ENCODE peak calls at places on chromosomes 3 and 15, in nine cellular contexts. B is left lung, U is endothelial cell of umbilical vein, G is left ventricle myocardium inferior, C is cardiac muscle cell, V is adrenal gland, W is pancreas, R is A673, T is IMR-90. J is an unnamed sample.
A peak's percentile ranks its signal among the peaks of the same experiment; 100 is the strongest.

GRCh38 chr3:138234401-138235179 is 47.5 kb downstream of the ARMC8 start:
- DNase-seq in T (peak; percentile 76), C (no peak), B (no peak), R (no peak), U (no peak), W (no peak), G (no peak), V (no peak), J (no peak)

GRCh38 chr3:117600112-117600511 is 890.5 kb downstream of the TUSC7 start:
- DNase-seq in T (no peak), G (no peak), R (no peak), U (no peak), W (peak; percentile 36), V (no peak), B (peak; percentile 32), C (no peak), J (peak; percentile 63)

GRCh38 chr3:141150431-141150830 is 81.2 kb upstream of the PXYLP1 start:
- DNase-seq in W (no peak), C (no peak), B (no peak), V (no peak), U (no peak), G (no peak), R (no peak), T (no peak), J (peak; percentile 68)

GRCh38 chr15:58441376-58442070 is 9.7 kb downstream of the LIPC start:
- DNase-seq in C (no peak), W (no peak), V (peak; percentile 27), G (no peak), B (no peak), T (peak; percentile 87), U (peak; percentile 50), R (no peak), J (no peak)

GRCh38 chr3:196792771-196793170 is 53.1 kb downstream of the PAK2 start:
- DNase-seq in V (peak; percentile 33), G (no peak), R (no peak), U (peak; percentile 58), T (peak; percentile 30), W (no peak), B (no peak), C (no peak), J (peak; percentile 51)

GRCh38 chr15:84750583-84751092 is 2.2 kb downstream of the ZNF592 start:
- DNase-seq in C (no peak), W (no peak), R (no peak), G (no peak), U (no peak), V (no peak), B (no peak), T (no peak), J (peak; percentile 61)

GRCh38 chr3:31092748-31093607 is 198.5 kb upstream of the GADL1 start:
- DNase-seq in U (peak; percentile 59), G (no peak), C (peak; percentile 6), W (no peak), R (peak; percentile 36), V (no peak), B (no peak), T (peak; percentile 16), J (no peak)

GRCh38 chr3:186783731-186784515 is 546 bp downstream of the EIF4A2 start:
- DNase-seq in U (peak; percentile 81), B (peak; percentile 89), R (peak; percentile 79), T (peak; percentile 64), G (peak; percentile 88), C (peak; percentile 86), V (peak; percentile 90), W (peak; percentile 95), J (peak; percentile 84)

GRCh38 chr3:10964537-10965167 is 27.9 kb upstream of the SLC6A1 start:
- DNase-seq in W (no peak), C (peak; percentile 84), G (no peak), R (peak; percentile 45), T (peak; percentile 3), B (no peak), V (no peak), U (peak; percentile 15), J (peak; percentile 89)

GRCh38 chr15:101447561-101448071 is 41.9 kb downstream of the PCSK6 start:
- DNase-seq in G (peak; percentile 56), C (no peak), B (no peak), R (no peak), T (no peak), U (no peak), W (no peak), V (no peak), J (peak; percentile 28)

GRCh38 chr3:66402596-66403267 is 98.1 kb downstream of the LRIG1 start:
- DNase-seq in C (no peak), R (no peak), G (no peak), V (no peak), W (no peak), B (no peak), U (no peak), T (no peak), J (peak; percentile 41)

GRCh38 chr3:177026505-177027277 is 170.6 kb downstream of the TBL1XR1 start:
- DNase-seq in T (peak; percentile 70), U (no peak), W (no peak), C (no peak), V (no peak), G (no peak), R (no peak), B (no peak), J (no peak)

GRCh38 chr15:60936186-60936585 is 292.9 kb downstream of the RORA start:
- DNase-seq in G (no peak), R (no peak), B (no peak), C (no peak), V (no peak), U (no peak), W (no peak), T (no peak), J (no peak)

GRCh38 chr3:188944108-188944507 is 227.7 kb upstream of the TPRG1 start:
- DNase-seq in G (no peak), T (no peak), W (no peak), B (no peak), C (no peak), R (no peak), V (no peak), U (no peak), J (no peak)

GRCh38 chr3:45010718-45011355 is 15.3 kb upstream of the CLEC3B start:
- DNase-seq in W (no peak), V (no peak), G (no peak), R (no peak), C (no peak), T (peak; percentile 67), U (peak; percentile 58), B (no peak), J (no peak)

GRCh38 chr3:122973893-122974615 is 53.5 kb downstream of the SEMA5B start:
- DNase-seq in B (no peak), U (no peak), T (no peak), V (no peak), W (no peak), G (peak; percentile 52), R (no peak), C (no peak), J (no peak)

DNA sequence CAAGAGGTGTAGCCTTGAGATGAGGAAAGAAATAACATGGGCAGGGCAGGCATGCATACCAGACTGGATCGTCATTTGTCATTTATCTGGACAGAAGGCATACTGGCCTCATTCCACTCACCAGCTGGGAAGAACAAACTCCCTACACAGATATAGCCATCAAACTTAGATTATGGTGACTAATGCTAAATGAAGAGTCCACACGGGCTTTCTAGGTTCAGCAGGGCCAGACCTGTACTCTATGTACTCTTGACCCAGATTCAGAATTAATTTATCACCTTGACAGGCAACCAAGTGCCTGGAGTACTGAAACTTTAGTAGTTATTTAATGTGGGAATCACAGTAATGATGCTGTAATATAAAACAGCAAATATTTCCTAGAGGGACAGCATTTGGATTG is 164.3 kb upstream of the IL12A start:
- DNase-seq in W (no peak), T (peak; percentile 90), R (no peak), V (no peak), U (peak; percentile 77), B (no peak), C (peak; percentile 30), G (no peak), J (no peak)
- TF ChIP-seq CTCF in W (no peak), T (no peak), R (no peak), V (no peak), U (no peak), B (no peak), C (no peak), G (no peak), J (no peak)

GRCh38 chr15:67144609-67145306 is 79.4 kb downstream of the SMAD3 start:
- DNase-seq in W (no peak), R (no peak), U (no peak), B (no peak), C (no peak), T (peak; percentile 96), V (no peak), G (no peak), J (no peak)

GRCh38 chr15:67145307-67145610 is 79.9 kb downstream of the SMAD3 start:
- DNase-seq in G (no peak), B (no peak), R (no peak), W (no peak), U (no peak), C (no peak), V (no peak), T (no peak), J (no peak)

GRCh38 chr15:67146875-67147381 is 81.5 kb downstream of the SMAD3 start:
- DNase-seq in R (peak; percentile 68), B (no peak), W (no peak), U (peak; percentile 94), C (no peak), T (peak; percentile 96), G (no peak), V (no peak), J (peak; percentile 66)

GRCh38 chr15:67146214-67146613 is 80.8 kb downstream of the SMAD3 start:
- DNase-seq in R (no peak), G (peak; percentile 58), V (peak; percentile 68), U (peak; percentile 78), W (no peak), C (no peak), B (no peak), T (peak; percentile 93), J (no peak)

DNA sequence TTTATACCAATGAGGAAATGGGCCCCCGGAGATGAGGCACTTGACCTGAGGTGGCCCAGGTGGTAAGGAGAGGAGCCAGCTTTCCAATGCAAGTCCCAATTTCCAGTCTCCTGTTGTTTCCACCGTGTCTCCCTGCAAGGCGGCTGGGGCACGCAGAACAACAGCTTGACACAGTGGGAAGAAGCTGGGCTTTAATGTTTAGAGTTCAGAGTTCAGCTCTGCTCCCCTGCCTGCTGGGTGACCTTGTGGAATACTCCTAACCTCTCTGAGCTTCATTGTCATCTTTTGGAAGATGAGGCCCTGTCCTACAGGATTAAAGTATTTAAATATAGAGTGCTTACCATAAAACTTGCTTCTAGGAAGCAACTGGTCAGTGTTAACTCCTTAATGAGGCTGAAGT is 80.3 kb downstream of the SMAD3 start:
- DNase-seq in T (no peak), R (no peak), G (no peak), W (no peak), C (no peak), U (no peak), B (no peak), V (no peak), J (no peak)
- H3K4me1 ChIP-seq in T (peaks cover 67% of the 10 kb centered on the region), R (peaks cover 69% of the 10 kb centered on the region), G (peaks cover 99% of the 10 kb centered on the region), W (peaks cover 59% of the 10 kb centered on the region), C (peaks cover 89% of the 10 kb centered on the region), U (peaks cover 89% of the 10 kb centered on the region), B (peaks cover 54% of the 10 kb centered on the region), V (peaks cover 27% of the 10 kb centered on the region), J (peaks cover 42% of the 10 kb centered on the region)

GRCh38 chr15:64092075-64092820 is 1.4 kb downstream of the CIAO2A start:
- DNase-seq in B (no peak), W (no peak), T (no peak), V (no peak), C (no peak), R (no peak), G (no peak), U (no peak), J (no peak)
- TF ChIP-seq CTCF in B (no peak), W (no peak), T (peak; percentile 21), V (no peak), C (no peak), R (peak; percentile 17), G (no peak), U (no peak), J (peak; percentile 58)

GRCh38 chr15:51336011-51336410 is 2.4 kb downstream of the CYP19A1 start:
- DNase-seq in G (peak; percentile 50), T (no peak), U (no peak), C (no peak), W (no peak), B (no peak), V (no peak), R (no peak), J (no peak)
- H3K4me1 ChIP-seq in G (peaks cover 71% of the 10 kb centered on the region), T (no peaks in the 10 kb centered on the region), U (peaks cover 16% of the 10 kb centered on the region), C (peaks cover 14% of the 10 kb centered on the region), W (peaks cover 4% of the 10 kb centered on the region), B (no peaks in the 10 kb centered on the region), V (no peaks in the 10 kb centered on the region), R (no peaks in the 10 kb centered on the region), J (no peaks in the 10 kb centered on the region)